ENCODE peak calls at places on chromosomes 5 and 9, in ten cellular contexts. M is NCI-H510A; X is NCI-H226; U is EH; G is activated CD4-positive, alpha-beta T cell treated with anti-CD3 and anti-CD28 coated beads for 1 hour; J is coronary artery; I is breast epithelium; P is NCI-H345; D is substantia nigra; C is progenitor cell of endocrine pancreas. O is an unnamed sample.
A peak's percentile ranks its signal among the peaks of the same experiment; 100 is the strongest.

GRCh38 chr9:130100681-130101080 is 47.0 kb downstream of the GPR107 start:
- DNase-seq in M (no peak), X (no peak), U (no peak), G (no peak), J (no peak), I (peak; percentile 30), P (no peak), D (no peak), C (no peak), O (no peak)

GRCh38 chr5:31554552-31554951 is 22.5 kb downstream of the C5orf22 start:
- DNase-seq in M (no peak), X (no peak), U (peak; percentile 5), G (no peak), J (no peak), I (no peak), P (no peak), D (no peak), C (no peak), O (no peak)

GRCh38 chr5:157215826-157216167 is 35.2 kb downstream of the ITK start:
- DNase-seq in M (no peak), X (no peak), U (no peak), G (no peak), J (no peak), I (no peak), P (no peak), D (no peak), C (no peak), O (no peak)

GRCh38 chr5:176812269-176813259 is 2.2 kb downstream of the UNC5A start:
- DNase-seq in M (no peak), X (no peak), U (peak; percentile 24), G (no peak), J (no peak), I (no peak), P (peak; percentile 41), D (no peak), C (peak; percentile 61), O (no peak)

GRCh38 chr5:178241259-178241658 is 8.7 kb upstream of the PHYKPL start:
- DNase-seq in M (no peak), X (no peak), U (no peak), G (no peak), J (no peak), I (no peak), P (no peak), D (no peak), C (no peak), O (no peak)

GRCh38 chr5:121189569-121190305 is 661.9 kb upstream of the FTMT start:
- DNase-seq in M (no peak), X (peak; percentile 37), U (peak; percentile 29), G (no peak), J (no peak), I (no peak), P (no peak), D (no peak), C (no peak), O (no peak)

GRCh38 chr5:10366310-10367297 is 13.1 kb downstream of the MARCHF6 start:
- DNase-seq in M (no peak), X (peak; percentile 85), U (peak; percentile 77), G (no peak), J (no peak), I (no peak), P (no peak), D (no peak), C (no peak), O (no peak)

GRCh38 chr9:130219661-130220081 is 45.9 kb upstream of the HMCN2 start:
- DNase-seq in M (peak; percentile 47), X (no peak), U (no peak), G (no peak), J (no peak), I (no peak), P (no peak), D (no peak), C (no peak), O (no peak)

GRCh38 chr5:148125641-148126040 is 42.7 kb upstream of the SPINK14 start:
- DNase-seq in M (no peak), X (no peak), U (peak; percentile 8), G (no peak), J (no peak), I (no peak), P (no peak), D (no peak), C (no peak), O (no peak)

GRCh38 chr9:97332993-97333392 is 25.5 kb downstream of the CCDC180 start:
- DNase-seq in M (no peak), X (no peak), U (no peak), G (no peak), J (no peak), I (no peak), P (no peak), D (no peak), C (no peak), O (no peak)

GRCh38 chr5:143924311-143924710 is 112.3 kb downstream of the HMHB1 start:
- DNase-seq in M (no peak), X (no peak), U (peak; percentile 70), G (no peak), J (no peak), I (no peak), P (no peak), D (no peak), C (no peak), O (no peak)

GRCh38 chr9:95261890-95262289 is 55.6 kb downstream of the FANCC start:
- DNase-seq in M (no peak), X (peak; percentile 56), U (peak; percentile 25), G (no peak), J (no peak), I (no peak), P (no peak), D (no peak), C (no peak), O (no peak)

GRCh38 chr9:88373018-88373417 is 15.2 kb upstream of the SPIN1 start:
- DNase-seq in M (no peak), X (no peak), U (no peak), G (no peak), J (no peak), I (no peak), P (no peak), D (no peak), C (no peak), O (no peak)

GRCh38 chr5:58284886-58285285 is 175.0 kb downstream of the PLK2 start:
- DNase-seq in M (no peak), X (no peak), U (no peak), G (no peak), J (no peak), I (no peak), P (no peak), D (no peak), C (no peak), O (no peak)

GRCh38 chr5:102860035-102860434 is 104.9 kb downstream of the PAM start:
- DNase-seq in M (no peak), X (no peak), U (no peak), G (no peak), J (no peak), I (no peak), P (no peak), D (no peak), C (no peak), O (no peak)

GRCh38 chr9:18077941-18078678 is 395.8 kb upstream of the ADAMTSL1 start:
- DNase-seq in M (no peak), X (no peak), U (no peak), G (no peak), J (no peak), I (no peak), P (no peak), D (no peak), C (no peak), O (no peak)

GRCh38 chr5:159786901-159787691 is 129.2 kb upstream of the ADRA1B start:
- DNase-seq in M (no peak), X (no peak), U (peak; percentile 88), G (no peak), J (no peak), I (no peak), P (no peak), D (no peak), C (no peak), O (no peak)

GRCh38 chr5:147485046-147485445 is 24.8 kb downstream of the DPYSL3 start:
- DNase-seq in M (no peak), X (no peak), U (no peak), G (no peak), J (no peak), I (no peak), P (no peak), D (no peak), C (no peak), O (no peak)

GRCh38 chr5:17157294-17157693 is 60.1 kb upstream of the BASP1 start:
- DNase-seq in M (no peak), X (no peak), U (peak; percentile 91), G (no peak), J (no peak), I (no peak), P (no peak), D (no peak), C (no peak), O (no peak)

GRCh38 chr9:754150-754931 is 87.2 kb upstream of the DMRT1 start:
- DNase-seq in M (no peak), X (no peak), U (no peak), G (no peak), J (no peak), I (no peak), P (no peak), D (no peak), C (no peak), O (no peak)

GRCh38 chr5:96146675-96147074 is 185.0 kb upstream of the ELL2 start:
- DNase-seq in M (no peak), X (no peak), U (peak; percentile 89), G (no peak), J (no peak), I (no peak), P (no peak), D (no peak), C (no peak), O (no peak)

GRCh38 chr9:127067603-127068220 is 54.7 kb downstream of the ANGPTL2 start:
- DNase-seq in M (no peak), X (no peak), U (no peak), G (no peak), J (no peak), I (no peak), P (no peak), D (no peak), C (no peak), O (no peak)

GRCh38 chr5:173785866-173786265 is 102.3 kb upstream of the CPEB4 start:
- DNase-seq in M (no peak), X (no peak), U (no peak), G (no peak), J (no peak), I (no peak), P (no peak), D (no peak), C (no peak), O (no peak)

GRCh38 chr5:160039810-160040470 is 31.0 kb downstream of the TTC1 start:
- DNase-seq in M (no peak), X (no peak), U (no peak), G (no peak), J (no peak), I (no peak), P (no peak), D (no peak), C (no peak), O (no peak)

GRCh38 chr5:116557669-116558271 is 16.9 kb downstream of the SEMA6A start:
- DNase-seq in M (no peak), X (no peak), U (peak; percentile 12), G (no peak), J (no peak), I (no peak), P (peak; percentile 6), D (no peak), C (no peak), O (no peak)

GRCh38 chr5:80960531-80961375 is 590 bp downstream of the RASGRF2 start:
- DNase-seq in M (no peak), X (no peak), U (peak; percentile 9), G (peak; percentile 26), J (no peak), I (no peak), P (no peak), D (no peak), C (peak; percentile 16), O (no peak)

GRCh38 chr9:81771606-81772005 is 82.3 kb upstream of the TLE1 start:
- DNase-seq in M (no peak), X (peak; percentile 10), U (peak; percentile 73), G (no peak), J (no peak), I (no peak), P (no peak), D (no peak), C (no peak), O (no peak)

GRCh38 chr9:134883040-134883782 is 2.6 kb downstream of the FCN2 start:
- DNase-seq in M (no peak), X (no peak), U (no peak), G (no peak), J (peak; percentile 64), I (no peak), P (no peak), D (no peak), C (no peak), O (no peak)